ENCODE peak calls at places on chromosome 21, in ten cellular contexts. One of them, this sample, is unnamed.

GRCh38 chr21:15309721-15310120 is 244.9 kb upstream of the NRIP1 start:
- DNase-seq in HCT116: no peak
- DNase-seq in GM12878: no peak
- DNase-seq in H1: no peak
- DNase-seq in K562: no peak
- DNase-seq in A549: no peak
- DNase-seq in HepG2: no peak
- DNase-seq in endothelial cell of umbilical vein: no peak
- DNase-seq in NB4: no peak
- DNase-seq in WTC11: no peak
- DNase-seq in this sample: no peak

GRCh38 chr21:38506606-38507331 is 8.5 kb upstream of the ERG start:
- DNase-seq in NB4: peak
- DNase-seq in endothelial cell of umbilical vein: peak
- DNase-seq in HCT116: no peak
- DNase-seq in K562: no peak
- DNase-seq in HepG2: no peak
- DNase-seq in A549: no peak
- DNase-seq in GM12878: no peak
- DNase-seq in H1: no peak
- DNase-seq in WTC11: peak
- DNase-seq in this sample: no peak

GRCh38 chr21:44516342-44516741 is 23.7 kb downstream of the KRTAP10-1 start:
- DNase-seq in K562: no peak
- DNase-seq in NB4: no peak
- DNase-seq in H1: no peak
- DNase-seq in WTC11: no peak
- DNase-seq in GM12878: no peak
- DNase-seq in endothelial cell of umbilical vein: no peak
- DNase-seq in HepG2: no peak
- DNase-seq in A549: no peak
- DNase-seq in HCT116: no peak
- DNase-seq in this sample: no peak

GRCh38 chr21:44323591-44323990 is 15.6 kb downstream of the CFAP410 start:
- DNase-seq in WTC11: no peak
- DNase-seq in HCT116: no peak
- DNase-seq in A549: no peak
- DNase-seq in H1: no peak
- DNase-seq in NB4: no peak
- DNase-seq in endothelial cell of umbilical vein: no peak
- DNase-seq in HepG2: no peak
- DNase-seq in K562: no peak
- DNase-seq in GM12878: no peak
- DNase-seq in this sample: no peak

GRCh38 chr21:32929633-32930038 is 96.1 kb upstream of the OLIG2 start:
- DNase-seq in NB4: no peak
- DNase-seq in A549: no peak
- DNase-seq in WTC11: no peak
- DNase-seq in HCT116: no peak
- DNase-seq in HepG2: no peak
- DNase-seq in GM12878: peak
- DNase-seq in H1: no peak
- DNase-seq in K562: no peak
- DNase-seq in endothelial cell of umbilical vein: no peak
- DNase-seq in this sample: no peak

GRCh38 chr21:21682172-21682571 is 684.0 kb downstream of the NCAM2 start:
- DNase-seq in GM12878: no peak
- DNase-seq in HepG2: no peak
- DNase-seq in NB4: no peak
- DNase-seq in endothelial cell of umbilical vein: no peak
- DNase-seq in HCT116: no peak
- DNase-seq in WTC11: no peak
- DNase-seq in H1: no peak
- DNase-seq in A549: no peak
- DNase-seq in K562: no peak
- DNase-seq in this sample: no peak

GRCh38 chr21:44735821-44736220 is 24.4 kb upstream of the TSPEAR start:
- DNase-seq in A549: no peak
- DNase-seq in HCT116: no peak
- DNase-seq in NB4: no peak
- DNase-seq in GM12878: no peak
- DNase-seq in K562: no peak
- DNase-seq in H1: peak
- DNase-seq in WTC11: no peak
- DNase-seq in HepG2: no peak
- DNase-seq in endothelial cell of umbilical vein: no peak
- DNase-seq in this sample: no peak

GRCh38 chr21:31299291-31300147 is 44.5 kb downstream of the TIAM1 start:
- DNase-seq in NB4: no peak
- DNase-seq in K562: no peak
- DNase-seq in endothelial cell of umbilical vein: no peak
- DNase-seq in GM12878: peak
- DNase-seq in A549: no peak
- DNase-seq in HepG2: peak
- DNase-seq in H1: no peak
- DNase-seq in WTC11: no peak
- DNase-seq in HCT116: no peak
- DNase-seq in this sample: no peak

GRCh38 chr21:44927587-44928461 is 7.1 kb upstream of the ITGB2 start:
- DNase-seq in HCT116: no peak
- DNase-seq in endothelial cell of umbilical vein: no peak
- DNase-seq in HepG2: peak
- DNase-seq in NB4: peak
- DNase-seq in WTC11: no peak
- DNase-seq in A549: peak
- DNase-seq in GM12878: peak
- DNase-seq in H1: no peak
- DNase-seq in K562: peak
- DNase-seq in this sample: no peak

GRCh38 chr21:42218836-42219605 is at the start of gene ABCG1:
- DNase-seq in NB4: no peak
- DNase-seq in GM12878: no peak
- DNase-seq in A549: peak
- DNase-seq in endothelial cell of umbilical vein: peak
- DNase-seq in H1: peak
- DNase-seq in K562: peak
- DNase-seq in HepG2: no peak
- DNase-seq in HCT116: no peak
- DNase-seq in WTC11: peak
- DNase-seq in this sample: peak

GRCh38 chr21:29538115-29538514 is 239.4 kb downstream of the BACH1 start:
- DNase-seq in A549: no peak
- DNase-seq in HepG2: no peak
- DNase-seq in K562: no peak
- DNase-seq in WTC11: no peak
- DNase-seq in HCT116: no peak
- DNase-seq in H1: no peak
- DNase-seq in GM12878: no peak
- DNase-seq in endothelial cell of umbilical vein: no peak
- DNase-seq in NB4: no peak
- DNase-seq in this sample: no peak

GRCh38 chr21:27083144-27083543 is 116.3 kb upstream of the ADAMTS5 start:
- DNase-seq in NB4: no peak
- DNase-seq in K562: no peak
- DNase-seq in HCT116: no peak
- DNase-seq in A549: no peak
- DNase-seq in GM12878: no peak
- DNase-seq in HepG2: no peak
- DNase-seq in H1: no peak
- DNase-seq in WTC11: no peak
- DNase-seq in endothelial cell of umbilical vein: no peak
- DNase-seq in this sample: no peak

GRCh38 chr21:27085387-27085786 is 118.5 kb upstream of the ADAMTS5 start:
- DNase-seq in A549: no peak
- DNase-seq in NB4: no peak
- DNase-seq in endothelial cell of umbilical vein: no peak
- DNase-seq in GM12878: no peak
- DNase-seq in WTC11: no peak
- DNase-seq in HepG2: no peak
- DNase-seq in K562: no peak
- DNase-seq in HCT116: no peak
- DNase-seq in H1: no peak
- DNase-seq in this sample: no peak

GRCh38 chr21:27086630-27087029 is 119.7 kb upstream of the ADAMTS5 start:
- DNase-seq in K562: no peak
- DNase-seq in A549: no peak
- DNase-seq in HepG2: no peak
- DNase-seq in H1: no peak
- DNase-seq in HCT116: no peak
- DNase-seq in GM12878: no peak
- DNase-seq in endothelial cell of umbilical vein: no peak
- DNase-seq in NB4: no peak
- DNase-seq in WTC11: no peak
- DNase-seq in this sample: no peak
- TF ChIP-seq MAX in K562: no peak
- TF ChIP-seq MAX in A549: no peak
- TF ChIP-seq MAX in HepG2: no peak
- TF ChIP-seq MAX in H1: no peak
- TF ChIP-seq MAX in HCT116: no peak
- TF ChIP-seq MAX in GM12878: no peak
- TF ChIP-seq MAX in endothelial cell of umbilical vein: no peak
- TF ChIP-seq MAX in NB4: no peak
- TF ChIP-seq MAX in WTC11: no peak
- TF ChIP-seq MAX in this sample: no peak

GRCh38 chr21:36756527-36756926 is 57.6 kb downstream of the SIM2 start:
- DNase-seq in HepG2: peak
- DNase-seq in A549: no peak
- DNase-seq in HCT116: no peak
- DNase-seq in endothelial cell of umbilical vein: peak
- DNase-seq in K562: no peak
- DNase-seq in GM12878: no peak
- DNase-seq in NB4: no peak
- DNase-seq in WTC11: no peak
- DNase-seq in H1: no peak
- DNase-seq in this sample: no peak
- TF ChIP-seq MAX in HepG2: no peak
- TF ChIP-seq MAX in A549: no peak
- TF ChIP-seq MAX in HCT116: no peak
- TF ChIP-seq MAX in endothelial cell of umbilical vein: no peak
- TF ChIP-seq MAX in K562: no peak
- TF ChIP-seq MAX in GM12878: no peak
- TF ChIP-seq MAX in NB4: no peak
- TF ChIP-seq MAX in WTC11: no peak
- TF ChIP-seq MAX in H1: no peak
- TF ChIP-seq MAX in this sample: no peak

DNA sequence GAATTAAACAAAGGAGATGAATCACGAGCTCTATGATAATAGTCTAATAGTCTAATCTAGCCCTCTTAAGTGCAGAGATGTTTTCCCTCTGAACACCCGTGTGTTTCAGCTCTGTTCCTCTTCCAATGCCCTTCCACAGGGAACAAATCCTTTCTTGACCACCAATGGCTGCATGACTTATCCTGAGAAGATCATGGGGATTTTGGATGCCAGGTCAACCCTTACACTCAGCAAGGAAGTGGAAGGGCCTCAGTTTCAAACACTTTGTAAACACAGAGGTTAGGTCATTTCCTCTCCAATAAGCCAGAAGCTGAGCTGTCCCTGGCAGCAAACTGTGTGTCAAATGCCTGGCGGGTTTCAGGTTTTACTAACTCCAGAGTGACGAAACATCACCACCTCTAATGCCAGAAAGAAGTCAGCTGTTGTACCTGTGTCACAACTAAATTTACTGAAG is 200.0 kb downstream of the GABPA start:
- DNase-seq in A549: peak
- DNase-seq in H1: no peak
- DNase-seq in K562: no peak
- DNase-seq in GM12878: no peak
- DNase-seq in endothelial cell of umbilical vein: peak
- DNase-seq in NB4: no peak
- DNase-seq in WTC11: no peak
- DNase-seq in HCT116: no peak
- DNase-seq in HepG2: peak
- DNase-seq in this sample: no peak
- TF ChIP-seq MAX in A549: no peak
- TF ChIP-seq MAX in H1: no peak
- TF ChIP-seq MAX in K562: no peak
- TF ChIP-seq MAX in GM12878: no peak
- TF ChIP-seq MAX in endothelial cell of umbilical vein: no peak
- TF ChIP-seq MAX in NB4: no peak
- TF ChIP-seq MAX in WTC11: no peak
- TF ChIP-seq MAX in HCT116: no peak
- TF ChIP-seq MAX in HepG2: no peak
- TF ChIP-seq MAX in this sample: no peak

DNA sequence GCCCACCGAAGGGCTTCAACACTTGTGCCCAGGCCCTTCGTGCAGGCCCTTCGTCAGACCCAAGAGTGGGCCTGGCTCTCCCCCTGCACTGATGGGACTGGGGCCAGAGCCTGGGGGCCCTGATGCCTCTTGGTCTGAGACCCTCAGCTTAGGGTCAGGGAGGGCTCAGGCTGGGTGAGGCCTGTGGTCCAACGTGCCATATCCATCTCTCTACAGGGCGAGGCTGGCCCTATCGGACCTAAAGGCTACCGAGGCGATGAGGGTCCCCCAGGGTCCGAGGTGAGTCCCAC is 15.6 kb downstream of the COL6A1 start:
- DNase-seq in K562: no peak
- DNase-seq in NB4: no peak
- DNase-seq in HCT116: no peak
- DNase-seq in WTC11: no peak
- DNase-seq in GM12878: no peak
- DNase-seq in H1: no peak
- DNase-seq in HepG2: no peak
- DNase-seq in A549: no peak
- DNase-seq in endothelial cell of umbilical vein: no peak
- DNase-seq in this sample: no peak
- TF ChIP-seq MAX in K562: no peak
- TF ChIP-seq MAX in NB4: no peak
- TF ChIP-seq MAX in HCT116: no peak
- TF ChIP-seq MAX in WTC11: no peak
- TF ChIP-seq MAX in GM12878: no peak
- TF ChIP-seq MAX in H1: no peak
- TF ChIP-seq MAX in HepG2: no peak
- TF ChIP-seq MAX in A549: no peak
- TF ChIP-seq MAX in endothelial cell of umbilical vein: no peak
- TF ChIP-seq MAX in this sample: no peak

This sample was measured in SK-N-SH.